ENCODE peak calls at places on chromosomes 16 and 17, in four cellular contexts. S, C, Z and H are unnamed samples.

GRCh38 chr17:77451894-77452852 is 311.4 kb downstream of the SEC14L1 start:
- DNase-seq in C (no peak), S (peak; percentile 87), Z (peak; percentile 93), H (no peak)

GRCh38 chr16:89890886-89891657 is 17.7 kb downstream of the TCF25 start:
- DNase-seq in C (no peak), Z (no peak), S (no peak), H (no peak)

GRCh38 chr16:80591071-80591935 is 50.5 kb downstream of the DYNLRB2 start:
- DNase-seq in Z (no peak), C (no peak), S (no peak), H (no peak)

GRCh38 chr17:27320222-27320560 is 26.3 kb downstream of the WSB1 start:
- DNase-seq in S (no peak), Z (peak; percentile 58), C (no peak), H (no peak)

GRCh38 chr17:79824893-79825579 is 14.2 kb downstream of the CBX4 start:
- DNase-seq in C (no peak), Z (no peak), S (no peak), H (no peak)

GRCh38 chr17:29929006-29929543 is 953 bp downstream of the SSH2 start:
- DNase-seq in C (no peak), S (peak; percentile 69), Z (peak; percentile 62), H (no peak)

GRCh38 chr16:15523092-15523541 is 88.7 kb downstream of the BMERB1 start:
- DNase-seq in C (no peak), S (peak; percentile 31), Z (no peak), H (no peak)

GRCh38 chr16:54585094-54585493 is 298.5 kb upstream of the IRX3 start:
- DNase-seq in C (no peak), Z (no peak), S (no peak), H (no peak)

GRCh38 chr17:31907342-31907975 is 6.0 kb upstream of the UTP6 start:
- DNase-seq in Z (no peak), S (peak; percentile 6), C (no peak), H (no peak)

GRCh38 chr16:3101018-3101840 is 2.1 kb upstream of the ZSCAN10 start:
- DNase-seq in S (peak; percentile 82), C (peak; percentile 4), Z (no peak), H (no peak)

GRCh38 chr17:6328279-6328678 is 106.6 kb downstream of the AIPL1 start:
- DNase-seq in Z (no peak), S (peak; percentile 27), C (no peak), H (no peak)

GRCh38 chr16:89200124-89200849 is at the start of gene SLC22A31:
- DNase-seq in S (peak; percentile 28), Z (peak; percentile 33), C (no peak), H (no peak)

GRCh38 chr17:17422641-17423040 is 54.2 kb upstream of the MED9 start:
- DNase-seq in S (no peak), Z (no peak), C (no peak), H (no peak)

GRCh38 chr17:64200080-64201042 is 62.7 kb downstream of the TEX2 start:
- DNase-seq in C (no peak), Z (no peak), S (peak; percentile 15), H (no peak)

GRCh38 chr17:71184716-71185115 is 936.1 kb upstream of the SOX9 start:
- DNase-seq in C (no peak), S (no peak), Z (no peak), H (no peak)

GRCh38 chr16:55379876-55380390 is 55.9 kb downstream of the IRX6 start:
- DNase-seq in Z (no peak), C (no peak), S (no peak), H (no peak)